ENCODE peak calls at places on chromosome 18, in eight cellular contexts. One of them, this sample, is unnamed.

GRCh38 chr18:56168049-56168781 is 470.2 kb downstream of the TXNL1 start:
- DNase-seq in breast epithelium: no peak
- DNase-seq in spleen: peak
- DNase-seq in transverse colon: no peak
- DNase-seq in HL-60: no peak
- DNase-seq in GM12891: no peak
- DNase-seq in GM12878: no peak
- DNase-seq in stomach: no peak
- DNase-seq in this sample: no peak

GRCh38 chr18:36769611-36770314 is 59.0 kb downstream of the TPGS2 start:
- DNase-seq in breast epithelium: no peak
- DNase-seq in spleen: no peak
- DNase-seq in transverse colon: no peak
- DNase-seq in HL-60: no peak
- DNase-seq in GM12891: no peak
- DNase-seq in GM12878: no peak
- DNase-seq in stomach: no peak
- DNase-seq in this sample: no peak

GRCh38 chr18:22110482-22110924 is 58.9 kb upstream of the GATA6 start:
- DNase-seq in breast epithelium: no peak
- DNase-seq in spleen: no peak
- DNase-seq in transverse colon: no peak
- DNase-seq in HL-60: no peak
- DNase-seq in GM12891: no peak
- DNase-seq in GM12878: no peak
- DNase-seq in stomach: peak
- DNase-seq in this sample: no peak

GRCh38 chr18:72651033-72651432 is 106.9 kb upstream of the CBLN2 start:
- DNase-seq in breast epithelium: no peak
- DNase-seq in spleen: no peak
- DNase-seq in transverse colon: no peak
- DNase-seq in HL-60: no peak
- DNase-seq in GM12891: no peak
- DNase-seq in GM12878: no peak
- DNase-seq in stomach: no peak
- DNase-seq in this sample: no peak

GRCh38 chr18:23706971-23707640 is 17.9 kb downstream of the LAMA3 start:
- DNase-seq in breast epithelium: no peak
- DNase-seq in spleen: no peak
- DNase-seq in transverse colon: no peak
- DNase-seq in HL-60: no peak
- DNase-seq in GM12891: no peak
- DNase-seq in GM12878: no peak
- DNase-seq in stomach: no peak
- DNase-seq in this sample: no peak

GRCh38 chr18:41899535-41899934 is 55.5 kb upstream of the PIK3C3 start:
- DNase-seq in breast epithelium: no peak
- DNase-seq in spleen: no peak
- DNase-seq in transverse colon: no peak
- DNase-seq in HL-60: no peak
- DNase-seq in GM12891: no peak
- DNase-seq in GM12878: no peak
- DNase-seq in stomach: no peak
- DNase-seq in this sample: no peak

GRCh38 chr18:35030234-35030989 is 10.8 kb upstream of the MAPRE2 start:
- DNase-seq in breast epithelium: no peak
- DNase-seq in spleen: no peak
- DNase-seq in transverse colon: peak
- DNase-seq in HL-60: no peak
- DNase-seq in GM12891: no peak
- DNase-seq in GM12878: no peak
- DNase-seq in stomach: no peak
- DNase-seq in this sample: no peak

GRCh38 chr18:47986724-47987455 is 56.4 kb upstream of the SMAD2 start:
- DNase-seq in breast epithelium: no peak
- DNase-seq in spleen: no peak
- DNase-seq in transverse colon: no peak
- DNase-seq in HL-60: peak
- DNase-seq in GM12891: no peak
- DNase-seq in GM12878: no peak
- DNase-seq in stomach: no peak
- DNase-seq in this sample: no peak

GRCh38 chr18:72830109-72830508 is 37.7 kb downstream of the NETO1 start:
- DNase-seq in breast epithelium: no peak
- DNase-seq in spleen: no peak
- DNase-seq in transverse colon: no peak
- DNase-seq in HL-60: no peak
- DNase-seq in GM12891: no peak
- DNase-seq in GM12878: no peak
- DNase-seq in stomach: no peak
- DNase-seq in this sample: no peak

DNA sequence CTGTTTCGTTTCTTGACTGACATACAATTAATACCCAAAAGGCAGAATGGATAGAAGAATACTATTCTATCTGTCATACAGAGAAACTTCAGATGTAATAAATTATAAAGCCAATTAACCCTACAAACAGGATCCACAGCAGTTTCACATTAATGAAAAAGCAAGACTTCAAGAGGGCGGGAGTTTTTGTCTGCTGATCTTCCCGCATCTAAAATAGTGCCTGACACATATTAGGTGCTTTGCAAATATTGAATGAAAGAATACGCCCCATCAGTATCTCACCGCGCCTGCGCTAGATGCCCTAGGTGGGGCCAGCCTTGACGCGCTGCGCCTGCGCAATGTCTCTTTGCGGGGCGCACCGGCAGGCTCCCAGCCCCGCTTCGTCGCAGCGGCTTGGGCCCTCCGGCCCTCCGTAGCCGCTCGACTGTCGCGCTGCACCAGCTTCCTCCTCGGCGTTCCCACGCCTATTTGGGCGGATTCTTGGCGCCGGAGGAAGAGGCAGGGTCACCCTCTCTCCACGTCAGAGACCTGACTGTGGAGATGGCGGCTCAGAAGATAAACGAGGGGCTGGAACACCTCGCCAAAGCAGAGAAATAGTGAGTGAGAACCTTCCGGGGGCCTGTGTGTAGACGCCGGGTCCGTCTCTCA is at the start of gene NAPG:
- DNase-seq in breast epithelium: peak
- DNase-seq in spleen: peak
- DNase-seq in transverse colon: peak
- DNase-seq in HL-60: peak
- DNase-seq in GM12891: peak
- DNase-seq in GM12878: peak
- DNase-seq in stomach: peak
- DNase-seq in this sample: no peak
- TF ChIP-seq POLR2AphosphoS5 in breast epithelium: peak
- TF ChIP-seq POLR2AphosphoS5 in spleen: peak
- TF ChIP-seq POLR2AphosphoS5 in transverse colon: peak
- TF ChIP-seq POLR2AphosphoS5 in HL-60: peak
- TF ChIP-seq POLR2AphosphoS5 in GM12891: peak
- TF ChIP-seq POLR2AphosphoS5 in GM12878: peak
- TF ChIP-seq POLR2AphosphoS5 in stomach: peak
- TF ChIP-seq POLR2AphosphoS5 in this sample: peak

GRCh38 chr18:49723648-49724180 is 89.6 kb downstream of the ACAA2 start:
- DNase-seq in breast epithelium: no peak
- DNase-seq in spleen: no peak
- DNase-seq in transverse colon: peak
- DNase-seq in HL-60: no peak
- DNase-seq in GM12891: peak
- DNase-seq in GM12878: peak
- DNase-seq in stomach: no peak
- DNase-seq in this sample: peak
- TF ChIP-seq POLR2AphosphoS5 in breast epithelium: no peak
- TF ChIP-seq POLR2AphosphoS5 in spleen: no peak
- TF ChIP-seq POLR2AphosphoS5 in transverse colon: no peak
- TF ChIP-seq POLR2AphosphoS5 in HL-60: no peak
- TF ChIP-seq POLR2AphosphoS5 in GM12891: no peak
- TF ChIP-seq POLR2AphosphoS5 in GM12878: no peak
- TF ChIP-seq POLR2AphosphoS5 in stomach: no peak
- TF ChIP-seq POLR2AphosphoS5 in this sample: no peak

GRCh38 chr18:58311390-58311789 is 267.4 kb downstream of the NEDD4L start:
- DNase-seq in breast epithelium: no peak
- DNase-seq in spleen: no peak
- DNase-seq in transverse colon: no peak
- DNase-seq in HL-60: no peak
- DNase-seq in GM12891: no peak
- DNase-seq in GM12878: no peak
- DNase-seq in stomach: no peak
- DNase-seq in this sample: no peak

GRCh38 chr18:58309610-58310239 is 265.7 kb downstream of the NEDD4L start:
- DNase-seq in breast epithelium: no peak
- DNase-seq in spleen: no peak
- DNase-seq in transverse colon: no peak
- DNase-seq in HL-60: no peak
- DNase-seq in GM12891: no peak
- DNase-seq in GM12878: no peak
- DNase-seq in stomach: no peak
- DNase-seq in this sample: no peak

GRCh38 chr18:58308463-58308862 is 264.4 kb downstream of the NEDD4L start:
- DNase-seq in breast epithelium: no peak
- DNase-seq in spleen: no peak
- DNase-seq in transverse colon: no peak
- DNase-seq in HL-60: no peak
- DNase-seq in GM12891: no peak
- DNase-seq in GM12878: no peak
- DNase-seq in stomach: no peak
- DNase-seq in this sample: no peak

GRCh38 chr18:58309099-58309498 is 265.1 kb downstream of the NEDD4L start:
- DNase-seq in breast epithelium: no peak
- DNase-seq in spleen: no peak
- DNase-seq in transverse colon: no peak
- DNase-seq in HL-60: no peak
- DNase-seq in GM12891: no peak
- DNase-seq in GM12878: no peak
- DNase-seq in stomach: no peak
- DNase-seq in this sample: no peak

GRCh38 chr18:58310517-58310916 is 266.5 kb downstream of the NEDD4L start:
- DNase-seq in breast epithelium: peak
- DNase-seq in spleen: peak
- DNase-seq in transverse colon: peak
- DNase-seq in HL-60: no peak
- DNase-seq in GM12891: no peak
- DNase-seq in GM12878: no peak
- DNase-seq in stomach: peak
- DNase-seq in this sample: no peak
- TF ChIP-seq POLR2AphosphoS5 in breast epithelium: peak
- TF ChIP-seq POLR2AphosphoS5 in spleen: no peak
- TF ChIP-seq POLR2AphosphoS5 in transverse colon: no peak
- TF ChIP-seq POLR2AphosphoS5 in HL-60: no peak
- TF ChIP-seq POLR2AphosphoS5 in GM12891: no peak
- TF ChIP-seq POLR2AphosphoS5 in GM12878: no peak
- TF ChIP-seq POLR2AphosphoS5 in stomach: peak
- TF ChIP-seq POLR2AphosphoS5 in this sample: no peak

GRCh38 chr18:49784427-49785185 is 28.7 kb downstream of the ACAA2 start:
- DNase-seq in breast epithelium: no peak
- DNase-seq in spleen: no peak
- DNase-seq in transverse colon: no peak
- DNase-seq in HL-60: no peak
- DNase-seq in GM12891: no peak
- DNase-seq in GM12878: no peak
- DNase-seq in stomach: no peak
- DNase-seq in this sample: no peak
- TF ChIP-seq POLR2AphosphoS5 in breast epithelium: no peak
- TF ChIP-seq POLR2AphosphoS5 in spleen: no peak
- TF ChIP-seq POLR2AphosphoS5 in transverse colon: no peak
- TF ChIP-seq POLR2AphosphoS5 in HL-60: no peak
- TF ChIP-seq POLR2AphosphoS5 in GM12891: no peak
- TF ChIP-seq POLR2AphosphoS5 in GM12878: no peak
- TF ChIP-seq POLR2AphosphoS5 in stomach: no peak
- TF ChIP-seq POLR2AphosphoS5 in this sample: no peak

GRCh38 chr18:9961031-9961430 is 47.2 kb downstream of the VAPA start:
- DNase-seq in breast epithelium: no peak
- DNase-seq in spleen: no peak
- DNase-seq in transverse colon: no peak
- DNase-seq in HL-60: no peak
- DNase-seq in GM12891: no peak
- DNase-seq in GM12878: no peak
- DNase-seq in stomach: no peak
- DNase-seq in this sample: no peak

GRCh38 chr18:9959564-9959963 is 45.7 kb downstream of the VAPA start:
- DNase-seq in breast epithelium: no peak
- DNase-seq in spleen: no peak
- DNase-seq in transverse colon: no peak
- DNase-seq in HL-60: no peak
- DNase-seq in GM12891: no peak
- DNase-seq in GM12878: no peak
- DNase-seq in stomach: no peak
- DNase-seq in this sample: no peak

GRCh38 chr18:9960263-9960904 is 46.6 kb downstream of the VAPA start:
- DNase-seq in breast epithelium: no peak
- DNase-seq in spleen: no peak
- DNase-seq in transverse colon: no peak
- DNase-seq in HL-60: no peak
- DNase-seq in GM12891: no peak
- DNase-seq in GM12878: no peak
- DNase-seq in stomach: no peak
- DNase-seq in this sample: no peak

DNA sequence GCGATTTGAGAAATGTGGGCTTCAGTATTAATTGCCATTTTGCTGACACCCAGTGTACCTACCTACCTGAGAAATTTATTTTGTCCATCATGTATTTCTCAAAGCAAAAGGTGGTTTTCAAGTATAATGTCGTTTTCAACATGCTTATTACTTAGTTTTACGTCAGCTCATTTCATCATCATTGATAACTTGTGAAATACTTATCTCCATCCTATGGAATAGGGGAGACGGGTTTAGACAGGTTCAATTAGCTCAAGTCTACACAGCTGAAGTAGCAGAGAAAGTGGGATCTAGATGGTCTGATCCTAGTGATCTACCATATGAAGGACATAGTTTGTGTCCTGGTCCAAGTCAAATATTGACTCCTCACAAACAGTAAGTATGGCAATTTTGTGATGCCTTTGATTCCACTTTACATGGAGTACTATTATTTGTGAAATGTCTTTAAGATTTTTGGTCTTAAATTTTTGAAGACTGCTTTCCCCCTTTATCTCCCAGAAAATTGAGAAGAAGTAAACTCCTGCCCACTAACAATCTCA is 45.1 kb downstream of the VAPA start:
- DNase-seq in breast epithelium: no peak
- DNase-seq in spleen: no peak
- DNase-seq in transverse colon: no peak
- DNase-seq in HL-60: no peak
- DNase-seq in GM12891: no peak
- DNase-seq in GM12878: no peak
- DNase-seq in stomach: no peak
- DNase-seq in this sample: no peak
- TF ChIP-seq POLR2AphosphoS5 in breast epithelium: no peak
- TF ChIP-seq POLR2AphosphoS5 in spleen: no peak
- TF ChIP-seq POLR2AphosphoS5 in transverse colon: no peak
- TF ChIP-seq POLR2AphosphoS5 in HL-60: peak
- TF ChIP-seq POLR2AphosphoS5 in GM12891: no peak
- TF ChIP-seq POLR2AphosphoS5 in GM12878: no peak
- TF ChIP-seq POLR2AphosphoS5 in stomach: no peak
- TF ChIP-seq POLR2AphosphoS5 in this sample: no peak

This sample was measured in vagina.